ENCODE peak calls at places on chromosomes 12 and 14, in six cellular contexts. G, T, V, K, J and B are unnamed samples.

GRCh38 chr12:79420146-79420618 is 270.6 kb downstream of the PAWR start:
- DNase-seq in G (no peak), T (no peak), V (peak), K (peak), J (no peak), B (no peak)

GRCh38 chr12:4221157-4221556 is 52.4 kb upstream of the CCND2 start:
- DNase-seq in G (no peak), T (no peak), V (no peak), K (no peak), J (no peak), B (no peak)

GRCh38 chr14:77007975-77008421 is 20.5 kb downstream of the IRF2BPL start:
- DNase-seq in G (no peak), T (no peak), V (no peak), K (no peak), J (no peak), B (no peak)

GRCh38 chr14:89399594-89400068 is 17.4 kb downstream of the FOXN3 start:
- DNase-seq in G (no peak), T (no peak), V (peak), K (no peak), J (peak), B (peak)

GRCh38 chr12:14403711-14404164 is 38.3 kb downstream of the ATF7IP start:
- DNase-seq in G (peak), T (no peak), V (no peak), K (no peak), J (no peak), B (peak)

GRCh38 chr14:50763386-50764007 is 67.5 kb downstream of the NIN start:
- DNase-seq in G (no peak), T (no peak), V (no peak), K (no peak), J (no peak), B (no peak)

GRCh38 chr12:93778306-93778705 is 101.1 kb downstream of the CRADD start:
- DNase-seq in G (no peak), T (no peak), V (no peak), K (no peak), J (no peak), B (no peak)

GRCh38 chr12:125683748-125684381 is 618.6 kb downstream of the AACS start:
- DNase-seq in G (no peak), T (no peak), V (peak), K (no peak), J (peak), B (peak)

GRCh38 chr14:81211844-81212243 is 8.9 kb downstream of the GTF2A1 start:
- DNase-seq in G (no peak), T (no peak), V (peak), K (no peak), J (no peak), B (peak)

GRCh38 chr12:51871918-51872688 is 15.8 kb upstream of the ANKRD33 start:
- DNase-seq in G (no peak), T (peak), V (no peak), K (no peak), J (no peak), B (no peak)

GRCh38 chr12:115599251-115599811 is 678.2 kb downstream of the MED13L start:
- DNase-seq in G (no peak), T (no peak), V (no peak), K (no peak), J (no peak), B (no peak)

GRCh38 chr12:121916719-121917118 is 1.7 kb upstream of the CFAP251 start:
- DNase-seq in G (no peak), T (no peak), V (no peak), K (no peak), J (no peak), B (peak)

GRCh38 chr14:96204151-96205058 is at the start of gene BDKRB2:
- DNase-seq in G (no peak), T (no peak), V (peak), K (peak), J (peak), B (peak)

GRCh38 chr14:80404413-80404812 is 193.1 kb upstream of the DIO2 start:
- DNase-seq in G (no peak), T (no peak), V (no peak), K (no peak), J (no peak), B (no peak)

GRCh38 chr14:65044596-65044959 is 57.7 kb downstream of the MAX start:
- DNase-seq in G (no peak), T (peak), V (no peak), K (no peak), J (no peak), B (no peak)

GRCh38 chr12:75641031-75641780 is 129.8 kb upstream of the KRR1 start:
- DNase-seq in G (peak), T (peak), V (no peak), K (peak), J (no peak), B (no peak)
- H3K4me2 ChIP-seq in G (peak), T (peak), V (no peak), K (peak), J (no peak), B (no peak)

GRCh38 chr12:15751741-15752140 is 37.4 kb downstream of the EPS8 start:
- DNase-seq in G (no peak), T (no peak), V (no peak), K (no peak), J (no peak), B (no peak)

GRCh38 chr12:15749937-15750336 is 39.3 kb downstream of the EPS8 start:
- DNase-seq in G (no peak), T (no peak), V (no peak), K (no peak), J (no peak), B (no peak)

GRCh38 chr12:15756822-15757221 is 32.4 kb downstream of the EPS8 start:
- DNase-seq in G (no peak), T (no peak), V (no peak), K (no peak), J (no peak), B (no peak)

GRCh38 chr12:15754233-15754632 is 35.0 kb downstream of the EPS8 start:
- DNase-seq in G (no peak), T (no peak), V (no peak), K (no peak), J (no peak), B (no peak)

DNA sequence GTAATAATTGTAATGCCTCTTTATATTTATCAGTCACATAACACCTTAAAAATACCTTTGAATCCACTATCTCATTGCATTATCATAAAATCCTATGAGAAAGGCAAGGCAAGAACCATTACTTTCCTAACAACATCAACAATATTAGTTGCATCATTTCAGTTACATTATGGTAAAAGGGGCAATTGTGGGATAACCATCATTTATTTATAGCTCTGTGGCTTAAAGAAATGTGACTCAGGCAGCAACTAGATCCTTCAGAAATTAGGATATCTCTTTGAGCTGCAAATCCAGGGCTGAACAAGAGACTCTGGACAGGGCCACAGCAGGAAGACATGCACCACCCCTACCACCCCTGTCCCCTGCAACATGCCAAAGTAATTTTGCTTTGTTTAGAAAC is 36.4 kb downstream of the EPS8 start:
- DNase-seq in G (no peak), T (no peak), V (no peak), K (no peak), J (no peak), B (no peak)
- TF ChIP-seq EP300 in G (no peak), T (no peak), V (no peak), K (no peak), J (no peak), B (no peak)

GRCh38 chr12:54988402-54989054 is 4.0 kb upstream of the TESPA1 start:
- DNase-seq in G (no peak), T (peak), V (no peak), K (no peak), J (no peak), B (no peak)
- TF ChIP-seq MAX in G (no peak), T (no peak), V (no peak), K (no peak), J (no peak), B (no peak)

DNA sequence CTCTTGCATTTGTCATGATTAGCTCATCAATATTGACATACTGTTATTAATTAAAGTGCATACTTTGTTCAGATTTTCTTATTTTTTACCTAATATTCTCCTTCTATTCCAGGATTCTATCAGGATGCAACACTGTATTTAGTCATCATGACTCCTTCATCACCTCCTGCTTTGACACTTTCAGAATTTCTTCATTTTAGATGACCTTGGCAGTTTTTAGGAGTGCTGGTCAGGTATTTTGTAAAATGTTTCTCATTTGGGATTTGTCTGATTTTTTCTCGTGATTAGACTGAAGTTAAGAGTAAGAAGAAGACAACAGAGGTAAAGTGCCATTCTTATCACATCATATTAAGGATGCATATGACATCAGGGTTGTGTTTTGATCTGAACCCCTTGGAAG is 167.0 kb upstream of the FOXG1 start:
- DNase-seq in G (no peak), T (no peak), V (no peak), K (no peak), J (no peak), B (no peak)
- H3K4me2 ChIP-seq in G (no peak), T (no peak), V (no peak), K (no peak), J (no peak), B (no peak)

DNA sequence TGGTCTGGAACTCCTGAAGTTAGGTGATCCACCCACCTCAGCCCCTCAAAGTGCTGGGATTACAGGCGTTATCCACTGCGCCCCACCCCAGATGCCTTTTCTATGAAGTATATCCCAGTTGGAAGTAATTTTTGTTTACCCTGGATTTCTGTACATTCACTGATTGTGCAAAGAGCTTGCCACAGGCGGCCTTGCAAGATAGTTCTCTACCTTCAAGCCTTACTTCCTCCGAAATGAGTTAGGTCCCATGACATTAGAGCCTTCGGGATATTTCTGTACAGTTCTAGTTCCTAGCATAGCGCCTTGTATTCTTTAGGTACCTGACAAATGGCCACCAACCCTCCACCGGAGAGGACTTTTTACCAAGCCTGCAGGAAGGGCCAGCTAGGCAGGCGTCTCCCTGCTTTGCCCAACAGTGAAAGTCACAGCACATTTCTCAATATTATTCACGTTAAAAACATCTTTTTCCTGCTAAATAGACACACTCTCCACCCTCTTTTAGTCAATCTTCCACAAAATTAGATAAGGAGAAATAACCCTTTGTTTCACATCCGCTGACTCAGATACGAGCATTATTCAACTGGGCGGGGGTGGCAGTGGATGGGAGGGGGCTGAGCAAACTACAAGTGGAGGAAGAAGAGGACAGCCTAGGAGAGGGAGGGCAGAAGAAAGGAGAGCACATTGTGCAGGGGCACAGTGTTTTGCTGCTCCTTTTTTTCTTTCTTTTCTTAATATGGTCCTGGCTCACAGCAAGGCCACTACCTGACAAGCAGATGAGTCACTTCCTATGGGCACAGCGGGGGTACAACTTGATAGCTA is 40.0 kb upstream of the CAPRIN2 start:
- DNase-seq in G (no peak), T (peak), V (peak), K (peak), J (no peak), B (no peak)
- TF ChIP-seq EP300 in G (no peak), T (no peak), V (no peak), K (peak), J (no peak), B (no peak)

DNA sequence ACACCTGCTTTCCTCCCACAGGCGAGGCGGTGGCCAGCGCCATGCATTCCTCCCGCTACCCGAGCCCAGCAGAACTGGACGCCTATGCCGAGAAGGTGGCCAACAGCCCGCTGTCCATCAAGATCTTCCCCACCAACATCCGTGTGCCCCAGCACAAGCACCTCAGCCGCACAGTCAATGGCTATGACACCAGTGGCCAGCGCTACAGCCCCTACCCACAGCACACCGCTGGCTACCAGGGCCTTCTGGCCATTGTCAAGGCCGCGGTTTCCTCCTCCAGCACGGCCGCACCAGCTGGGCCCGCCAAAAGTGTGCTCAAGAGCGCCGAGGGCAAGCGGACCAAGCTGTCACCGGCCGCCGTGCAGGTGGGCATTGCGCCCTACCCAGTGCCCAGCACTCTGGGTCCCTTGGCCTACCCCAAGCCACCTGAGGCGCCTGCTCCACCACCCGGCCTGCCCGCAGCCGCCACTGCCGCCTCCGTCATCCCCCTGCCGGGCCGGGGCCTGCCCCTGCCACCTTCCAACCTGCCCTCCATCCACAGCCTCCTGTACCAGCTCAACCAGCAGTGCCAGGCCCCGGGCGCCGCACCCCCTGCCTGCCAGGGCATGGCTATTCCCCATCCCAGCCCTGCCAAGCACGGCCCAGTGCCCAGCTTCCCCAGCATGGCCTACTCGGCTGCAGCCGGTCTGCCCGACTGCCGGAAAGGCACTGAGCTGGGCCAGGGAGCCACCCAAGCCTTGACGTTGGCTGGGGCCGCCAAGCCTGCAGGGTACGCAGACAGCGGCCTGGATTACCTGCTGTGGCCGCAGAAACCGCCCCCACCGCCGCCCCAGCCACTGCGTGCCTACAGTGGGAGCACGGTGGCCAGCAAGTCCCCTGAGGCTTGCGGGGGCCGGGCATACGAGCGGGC is 54.6 kb downstream of the FAM222A start:
- DNase-seq in G (no peak), T (no peak), V (no peak), K (no peak), J (peak), B (peak)
- TF ChIP-seq MAX in G (no peak), T (no peak), V (no peak), K (no peak), J (no peak), B (no peak)